ENCODE peak calls at places on chromosomes 11 and 22, in four cellular contexts. R is BJ, D is cardiac muscle cell, X is psoas muscle. G is an unnamed sample.

GRCh38 chr11:92591551-92591950 is 366.9 kb downstream of the FAT3 start:
- DNase-seq in D (no peak), R (no peak), X (no peak), G (no peak)

GRCh38 chr11:31240340-31240904 is 129.1 kb downstream of the DCDC1 start:
- DNase-seq in X (no peak), R (no peak), D (peak), G (peak)

GRCh38 chr22:42291287-42291686 is 20.8 kb upstream of the TCF20 start:
- DNase-seq in X (no peak), R (no peak), D (no peak), G (no peak)

GRCh38 chr11:97259884-97260283 is 870.1 kb downstream of the JRKL start:
- DNase-seq in X (no peak), D (no peak), R (no peak), G (no peak)

GRCh38 chr22:46044718-46045458 is 67.9 kb upstream of the WNT7B start:
- DNase-seq in X (peak), R (no peak), D (peak), G (no peak)

GRCh38 chr11:95975343-95975742 is 51.4 kb upstream of the MTMR2 start:
- DNase-seq in D (no peak), X (no peak), R (no peak), G (no peak)

GRCh38 chr11:31236052-31236652 is 133.4 kb downstream of the DCDC1 start:
- DNase-seq in X (no peak), D (peak), R (no peak), G (no peak)

GRCh38 chr22:25759825-25760231 is 17.8 kb downstream of the MYO18B start:
- DNase-seq in D (peak), X (no peak), R (peak), G (peak)

GRCh38 chr11:45252134-45252856 is 33.8 kb downstream of the SYT13 start:
- DNase-seq in D (peak), X (peak), R (no peak), G (no peak)

GRCh38 chr22:45758603-45759002 is 87.0 kb downstream of the ATXN10 start:
- DNase-seq in X (no peak), D (no peak), R (peak), G (no peak)

GRCh38 chr11:35825386-35825785 is 118.5 kb upstream of the LDLRAD3 start:
- DNase-seq in R (no peak), D (no peak), X (no peak), G (no peak)

GRCh38 chr11:9530901-9531625 is 42.4 kb upstream of the WEE1 start:
- DNase-seq in D (no peak), X (no peak), R (no peak), G (no peak)

GRCh38 chr11:120647681-120648080 is 136.1 kb downstream of the GRIK4 start:
- DNase-seq in R (no peak), D (no peak), X (no peak), G (no peak)

GRCh38 chr22:27107824-27108223 is 450.4 kb downstream of the MIAT start:
- DNase-seq in D (peak), R (peak), X (peak), G (peak)

GRCh38 chr22:34057726-34058125 is 137.4 kb upstream of the LARGE1 start:
- DNase-seq in X (no peak), D (no peak), R (no peak), G (no peak)

DNA sequence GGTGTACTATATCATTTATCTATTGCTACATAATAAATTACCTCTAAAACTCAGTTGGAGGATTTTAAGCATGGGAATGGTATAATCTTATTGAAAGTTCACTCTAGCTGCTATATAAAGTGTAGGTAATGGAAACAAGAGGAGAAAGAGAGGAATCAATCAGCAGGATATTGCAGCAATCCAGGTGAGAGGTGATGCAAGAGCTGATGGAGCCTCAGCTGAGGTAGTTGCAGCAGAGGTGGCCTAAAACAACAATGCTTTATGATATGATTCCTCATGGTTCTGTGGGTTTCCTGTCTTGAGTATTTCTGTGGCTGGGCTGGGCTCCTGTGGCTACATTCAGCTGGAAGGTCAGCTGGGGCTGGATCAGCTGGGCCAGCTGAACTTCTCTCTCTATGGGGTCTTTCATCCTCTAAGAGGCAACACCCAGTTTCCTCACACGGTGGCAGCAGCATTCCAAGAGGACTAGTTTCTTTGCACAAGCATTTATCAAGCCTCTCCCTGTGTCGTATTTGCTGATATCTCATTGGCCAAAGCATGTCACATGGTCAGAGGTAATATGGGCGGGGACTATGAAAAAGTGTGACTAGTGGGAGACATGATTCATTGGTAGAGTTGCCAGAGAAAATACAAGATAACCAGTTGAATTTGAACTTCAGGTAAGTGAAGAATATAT is 135.4 kb upstream of the LARGE1 start:
- DNase-seq in D (no peak), R (no peak), X (no peak), G (no peak)
- TF ChIP-seq CTCF in D (no peak), R (no peak), X (no peak), G (no peak)

GRCh38 chr11:76671236-76671590 is 666 bp upstream of the LRRC32 start:
- DNase-seq in X (no peak), D (no peak), R (no peak), G (no peak)
- H3K4me3 ChIP-seq in X (peak), D (peak), R (peak), G (no peak)

GRCh38 chr11:43547411-43547718 is 133.2 kb upstream of the HSD17B12 start:
- DNase-seq in X (no peak), D (peak), R (no peak), G (no peak)

GRCh38 chr11:43549624-43550023 is 130.9 kb upstream of the HSD17B12 start:
- DNase-seq in X (no peak), R (no peak), D (no peak), G (no peak)

GRCh38 chr11:43547900-43548381 is 132.6 kb upstream of the HSD17B12 start:
- DNase-seq in X (peak), D (peak), R (no peak), G (peak)

GRCh38 chr11:43550714-43551113 is 129.8 kb upstream of the HSD17B12 start:
- DNase-seq in D (no peak), X (no peak), R (no peak), G (no peak)

DNA sequence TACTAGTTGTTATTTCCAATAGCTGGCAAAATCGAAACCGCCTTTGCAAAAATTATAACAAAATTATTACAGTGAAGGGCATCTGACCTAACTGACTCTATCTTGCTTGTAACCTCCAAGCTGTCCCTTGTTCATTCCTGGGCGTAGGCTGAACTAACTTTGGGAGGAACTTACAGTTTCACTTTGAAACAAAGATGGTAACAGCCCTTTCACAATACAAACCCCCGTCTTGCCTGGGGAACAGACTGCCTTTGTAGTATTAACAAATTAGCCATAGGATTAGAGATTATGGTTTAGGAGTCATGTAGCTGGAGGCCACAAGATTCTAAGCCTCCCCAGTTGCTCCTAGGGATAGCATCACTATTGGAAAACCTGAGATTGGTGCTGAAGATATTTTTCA is 131.6 kb upstream of the HSD17B12 start:
- DNase-seq in D (no peak), R (no peak), X (no peak), G (no peak)
- TF ChIP-seq CTCF in D (no peak), R (no peak), X (no peak), G (no peak)

DNA sequence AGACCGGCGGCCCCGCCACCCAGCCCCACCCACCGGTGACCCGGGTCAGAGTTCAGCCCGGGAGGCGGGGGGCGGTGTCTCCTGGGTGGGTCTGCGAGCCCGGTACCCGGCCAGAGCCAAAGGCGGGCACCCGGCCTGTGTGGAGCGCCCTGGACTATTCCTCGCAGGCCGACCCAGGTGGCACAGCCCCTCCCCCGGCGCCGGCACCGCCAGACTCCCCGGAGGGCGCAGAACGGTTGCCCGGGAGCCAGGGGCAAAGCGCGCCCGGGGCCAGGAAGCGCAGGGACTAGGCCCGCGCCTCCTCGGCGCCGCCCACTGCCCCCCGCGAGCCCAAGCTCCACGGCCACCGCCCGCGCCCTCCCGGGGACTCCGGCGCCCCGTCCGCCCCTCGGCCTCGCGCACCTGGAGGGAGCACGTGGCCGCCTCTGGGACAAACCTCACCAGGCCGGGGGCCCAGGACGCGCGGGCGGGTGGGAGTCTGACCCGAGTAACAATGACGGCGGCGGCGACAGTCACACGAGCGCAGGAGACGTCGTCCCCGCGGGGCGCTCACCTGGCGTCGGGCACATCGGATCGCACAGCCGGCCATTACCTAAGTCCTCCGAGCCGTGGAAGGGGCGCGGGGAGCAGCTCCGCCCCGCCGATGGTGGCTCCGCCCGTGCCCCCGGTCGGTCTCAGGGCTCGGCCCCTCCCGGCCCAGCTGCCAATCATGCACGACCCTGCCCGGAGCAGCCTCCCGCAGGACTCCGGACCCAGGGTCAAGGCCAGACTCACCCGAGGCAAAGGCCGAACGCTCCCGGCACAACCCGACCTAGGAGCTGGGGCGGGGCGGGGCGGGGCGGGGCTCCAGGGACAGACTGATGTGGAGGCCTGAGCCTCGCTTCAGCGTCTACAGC is 7.5 kb downstream of the PLXNB2 start:
- DNase-seq in D (no peak), X (no peak), R (no peak), G (peak)
- H3K4me3 ChIP-seq in D (peak), X (peak), R (peak), G (peak)

GRCh38 chr11:123305601-123306000 is 110.6 kb upstream of the CLMP start:
- DNase-seq in R (no peak), X (no peak), D (no peak), G (no peak)

GRCh38 chr11:123306531-123306930 is 111.5 kb upstream of the CLMP start:
- DNase-seq in R (no peak), D (no peak), X (no peak), G (no peak)

GRCh38 chr11:123302751-123303195 is 107.7 kb upstream of the CLMP start:
- DNase-seq in R (peak), D (peak), X (no peak), G (peak)

GRCh38 chr11:123303924-123304323 is 108.9 kb upstream of the CLMP start:
- DNase-seq in R (no peak), D (no peak), X (no peak), G (no peak)

GRCh38 chr11:123304828-123305530 is 109.9 kb upstream of the CLMP start:
- DNase-seq in X (no peak), D (no peak), R (no peak), G (no peak)
- TF ChIP-seq CTCF in X (no peak), D (no peak), R (no peak), G (no peak)

DNA sequence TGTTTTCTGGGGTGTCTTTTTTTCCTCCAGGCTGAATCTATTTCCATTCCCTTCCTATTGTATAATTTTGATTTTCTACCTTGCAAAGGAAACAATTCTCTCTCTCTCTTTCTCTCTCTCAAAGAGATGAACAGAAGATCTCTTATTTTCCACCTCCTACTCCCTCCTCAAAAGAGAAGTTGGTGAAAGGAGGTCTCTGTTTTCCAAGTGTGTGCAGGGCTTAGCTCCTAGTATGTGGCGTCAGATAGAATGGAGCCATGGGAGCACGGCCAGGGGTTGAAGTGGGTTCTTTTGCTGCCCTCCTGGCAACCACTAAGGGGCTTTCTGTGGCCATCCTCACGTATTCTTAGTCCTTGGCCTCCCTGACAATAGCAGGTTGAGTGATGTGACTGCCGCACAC is 480 bp downstream of the TRIM34 start:
- DNase-seq in R (no peak), D (peak), X (no peak), G (no peak)
- H3K4me3 ChIP-seq in R (peak), D (peak), X (peak), G (peak)

DNA sequence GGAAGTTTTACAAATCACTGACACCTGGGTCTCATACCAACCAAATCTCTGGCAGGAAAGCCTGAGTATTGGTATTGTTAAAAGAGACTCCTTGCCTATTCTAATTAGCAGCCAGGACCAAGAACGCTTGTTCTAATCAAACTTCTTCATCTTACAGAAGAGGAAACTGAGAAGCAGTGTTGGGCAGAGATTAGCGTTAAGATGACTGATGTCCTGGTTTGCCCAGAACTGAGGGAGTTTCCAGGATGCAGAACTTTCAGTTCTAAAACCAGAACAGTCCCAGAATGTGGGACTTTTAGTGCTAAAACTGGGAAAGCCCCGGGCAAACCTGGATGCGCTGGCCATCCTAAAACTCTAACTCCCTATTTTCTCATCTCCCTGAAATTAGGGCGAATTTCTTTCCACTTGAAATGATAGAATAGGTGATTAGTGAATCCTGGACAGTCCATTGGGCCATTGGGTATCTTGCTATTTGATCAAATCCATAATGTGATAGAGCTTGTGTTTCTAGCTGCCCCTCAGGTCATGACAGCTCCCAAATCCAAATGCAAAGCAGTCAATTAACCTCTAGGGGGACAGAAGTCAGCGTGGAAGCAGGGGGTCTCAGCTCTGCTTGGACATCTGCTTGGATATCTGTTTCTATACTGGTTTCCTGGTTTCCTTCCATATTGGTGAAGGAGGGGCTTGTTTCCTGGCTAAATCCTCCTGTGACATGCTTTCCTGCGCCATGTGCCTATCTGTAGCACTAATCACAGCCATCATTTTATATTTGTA is 16.0 kb upstream of the TMPRSS13 start:
- DNase-seq in R (no peak), X (no peak), D (no peak), G (no peak)
- TF ChIP-seq CTCF in R (no peak), X (peak), D (no peak), G (no peak)

GRCh38 chr11:61021661-61022212 is 50.3 kb downstream of the CD6 start:
- DNase-seq in R (no peak), D (no peak), X (no peak), G (no peak)
- H3K4me3 ChIP-seq in R (no peak), D (no peak), X (no peak), G (no peak)

G was measured in foreskin fibroblast.